ENCODE peak calls at places on chromosomes 5 and 9, in eight cellular contexts. Q, U, H, S, E, T, Z and C are unnamed samples.

GRCh38 chr5:16894236-16895057 is 41.6 kb downstream of the MYO10 start:
- DNase-seq in Q (peak; percentile 42), U (no peak), H (no peak), S (peak; percentile 96), E (no peak), T (no peak), Z (no peak), C (no peak)

GRCh38 chr9:129140397-129141065 is 29.3 kb downstream of the PTPA start:
- DNase-seq in Q (peak; percentile 31), U (no peak), H (peak; percentile 51), S (peak; percentile 79), E (no peak), T (peak; percentile 13), Z (no peak), C (peak; percentile 42)

GRCh38 chr9:135198889-135199288 is 111.4 kb downstream of the OLFM1 start:
- DNase-seq in Q (peak; percentile 39), U (no peak), H (no peak), S (no peak), E (no peak), T (no peak), Z (no peak), C (no peak)

GRCh38 chr9:14752271-14752670 is 29.7 kb upstream of the CER1 start:
- DNase-seq in Q (no peak), U (no peak), H (no peak), S (peak; percentile 17), E (no peak), T (no peak), Z (no peak), C (no peak)

GRCh38 chr9:124537926-124538325 is 30.7 kb upstream of the NR5A1 start:
- DNase-seq in Q (no peak), U (no peak), H (no peak), S (no peak), E (no peak), T (no peak), Z (no peak), C (no peak)

GRCh38 chr9:34374339-34374738 is 2.4 kb downstream of the MYORG start:
- DNase-seq in Q (no peak), U (no peak), H (no peak), S (no peak), E (no peak), T (no peak), Z (no peak), C (no peak)

GRCh38 chr9:92637331-92637730 is 32.6 kb downstream of the IPPK start:
- DNase-seq in Q (no peak), U (no peak), H (no peak), S (no peak), E (no peak), T (no peak), Z (no peak), C (no peak)

GRCh38 chr5:157506981-157507780 is 47.2 kb downstream of the NIPAL4 start:
- DNase-seq in Q (no peak), U (no peak), H (no peak), S (no peak), E (no peak), T (no peak), Z (no peak), C (no peak)

GRCh38 chr9:124351672-124352468 is 63.4 kb downstream of the PSMB7 start:
- DNase-seq in Q (no peak), U (no peak), H (no peak), S (no peak), E (no peak), T (no peak), Z (no peak), C (no peak)

GRCh38 chr9:96618209-96619108 is 1.2 kb downstream of the CDC14B start:
- DNase-seq in Q (peak; percentile 57), U (no peak), H (no peak), S (peak; percentile 62), E (no peak), T (peak; percentile 7), Z (peak; percentile 24), C (no peak)

GRCh38 chr5:83471405-83472212 is at the start of gene VCAN:
- DNase-seq in Q (peak; percentile 69), U (no peak), H (peak; percentile 23), S (peak; percentile 24), E (no peak), T (no peak), Z (no peak), C (no peak)

GRCh38 chr5:75337366-75338021 is 474 bp downstream of the HMGCR start:
- DNase-seq in Q (no peak), U (no peak), H (peak; percentile 42), S (peak; percentile 14), E (no peak), T (no peak), Z (no peak), C (peak; percentile 39)

GRCh38 chr9:33785914-33786313 is 9.4 kb upstream of the PRSS3 start:
- DNase-seq in Q (no peak), U (no peak), H (peak; percentile 47), S (peak; percentile 25), E (no peak), T (no peak), Z (peak; percentile 7), C (peak; percentile 38)

GRCh38 chr5:169272731-169273401 is 28.1 kb downstream of the SLIT3 start:
- DNase-seq in Q (peak; percentile 48), U (no peak), H (no peak), S (no peak), E (no peak), T (no peak), Z (no peak), C (no peak)

GRCh38 chr9:4092793-4093709 is 206.8 kb downstream of the GLIS3 start:
- DNase-seq in Q (no peak), U (no peak), H (no peak), S (no peak), E (no peak), T (no peak), Z (no peak), C (no peak)

GRCh38 chr9:12884736-12885395 is 110.0 kb downstream of the LURAP1L start:
- DNase-seq in Q (no peak), U (no peak), H (peak; percentile 1), S (peak; percentile 71), E (no peak), T (no peak), Z (no peak), C (no peak)

GRCh38 chr5:156379198-156379597 is 52.2 kb downstream of the SGCD start:
- DNase-seq in Q (no peak), U (no peak), H (no peak), S (no peak), E (no peak), T (no peak), Z (no peak), C (no peak)

GRCh38 chr5:97242351-97242750 is 59.3 kb upstream of the RIOK2 start:
- DNase-seq in Q (no peak), U (no peak), H (no peak), S (no peak), E (no peak), T (no peak), Z (no peak), C (no peak)

GRCh38 chr9:73269430-73270101 is 117.9 kb downstream of the ANXA1 start:
- DNase-seq in Q (no peak), U (no peak), H (peak; percentile 31), S (peak; percentile 51), E (peak; percentile 20), T (no peak), Z (no peak), C (peak; percentile 1)

GRCh38 chr9:88056876-88057275 is 81.4 kb downstream of the SPATA31C2 start:
- DNase-seq in Q (no peak), U (no peak), H (no peak), S (no peak), E (peak; percentile 61), T (no peak), Z (no peak), C (no peak)

GRCh38 chr9:81627481-81627880 is 61.9 kb downstream of the TLE1 start:
- DNase-seq in Q (no peak), U (no peak), H (no peak), S (no peak), E (no peak), T (no peak), Z (no peak), C (no peak)

GRCh38 chr5:152349683-152350526 is 55.2 kb downstream of the NMUR2 start:
- DNase-seq in Q (peak; percentile 51), U (no peak), H (peak; percentile 51), S (peak; percentile 41), E (no peak), T (peak; percentile 2), Z (peak; percentile 5), C (peak; percentile 37)

GRCh38 chr9:130478152-130478551 is 33.4 kb downstream of the ASS1 start:
- DNase-seq in Q (no peak), U (no peak), H (no peak), S (no peak), E (no peak), T (no peak), Z (no peak), C (no peak)

GRCh38 chr5:126921471-126922091 is 108.8 kb downstream of the MARCHF3 start:
- DNase-seq in Q (no peak), U (no peak), H (no peak), S (no peak), E (no peak), T (no peak), Z (no peak), C (no peak)

GRCh38 chr5:54643679-54644078 is 126.1 kb downstream of the SNX18 start:
- DNase-seq in Q (no peak), U (no peak), H (no peak), S (peak; percentile 88), E (no peak), T (no peak), Z (no peak), C (no peak)

GRCh38 chr5:76270214-76270613 is 132.9 kb upstream of the IQGAP2 start:
- DNase-seq in Q (no peak), U (no peak), H (peak; percentile 20), S (peak; percentile 12), E (no peak), T (no peak), Z (no peak), C (no peak)

GRCh38 chr5:110343616-110344015 is 382.9 kb downstream of the TMEM232 start:
- DNase-seq in Q (no peak), U (no peak), H (no peak), S (no peak), E (no peak), T (no peak), Z (no peak), C (no peak)

GRCh38 chr9:95981741-95982390 is 106.4 kb downstream of the ERCC6L2 start:
- DNase-seq in Q (no peak), U (no peak), H (no peak), S (peak; percentile 93), E (no peak), T (no peak), Z (no peak), C (peak; percentile 10)

GRCh38 chr9:100129772-100130171 is 30.7 kb downstream of the INVS start:
- DNase-seq in Q (no peak), U (no peak), H (no peak), S (no peak), E (no peak), T (no peak), Z (no peak), C (no peak)

GRCh38 chr9:129318121-129319075 is 140.3 kb upstream of the IER5L start:
- DNase-seq in Q (peak; percentile 53), U (no peak), H (no peak), S (no peak), E (no peak), T (no peak), Z (no peak), C (no peak)

GRCh38 chr5:81165493-81166119 is 67.5 kb upstream of the CKMT2 start:
- DNase-seq in Q (peak; percentile 64), U (peak; percentile 44), H (peak; percentile 79), S (peak; percentile 77), E (no peak), T (peak; percentile 43), Z (peak; percentile 36), C (peak; percentile 57)

GRCh38 chr5:169695919-169696490 is 58.9 kb downstream of the DOCK2 start:
- DNase-seq in Q (no peak), U (no peak), H (no peak), S (peak; percentile 75), E (no peak), T (no peak), Z (no peak), C (no peak)

GRCh38 chr9:27371382-27371781 is 74.4 kb upstream of the EQTN start:
- DNase-seq in Q (no peak), U (no peak), H (no peak), S (no peak), E (no peak), T (no peak), Z (no peak), C (no peak)

GRCh38 chr5:96609369-96609768 is 52.8 kb upstream of the CAST start:
- DNase-seq in Q (no peak), U (no peak), H (no peak), S (no peak), E (no peak), T (no peak), Z (no peak), C (no peak)